ENCODE peak calls at places on chromosomes 12 and 14, in four cellular contexts. U is colonic mucosa, P is Kasumi-1, E is OCI-LY7. Z is an unnamed sample.
A peak's percentile ranks its signal among the peaks of the same experiment; 100 is the strongest.

GRCh38 chr12:88579572-88579940 is 715 bp downstream of the KITLG start:
- DNase-seq in U (peak; percentile 67), P (peak; percentile 23), E (no peak), Z (peak; percentile 48)

GRCh38 chr12:76375470-76375869 is 27.3 kb upstream of the BBS10 start:
- DNase-seq in U (no peak), P (no peak), E (no peak), Z (no peak)

GRCh38 chr12:131264625-131265024 is 310.9 kb downstream of the ADGRD1 start:
- DNase-seq in U (no peak), P (no peak), E (no peak), Z (peak; percentile 77)

GRCh38 chr14:103735022-103735421 is 19.4 kb downstream of the ZFYVE21 start:
- DNase-seq in U (no peak), P (no peak), E (no peak), Z (no peak)

GRCh38 chr12:107440596-107440995 is 245.0 kb upstream of the PWP1 start:
- DNase-seq in U (no peak), P (no peak), E (no peak), Z (no peak)

GRCh38 chr14:95057147-95057546 is 100.2 kb downstream of the DICER1 start:
- DNase-seq in U (no peak), P (no peak), E (no peak), Z (no peak)

GRCh38 chr12:130131025-130131424 is 31.2 kb upstream of the FZD10 start:
- DNase-seq in U (no peak), P (no peak), E (no peak), Z (no peak)

GRCh38 chr12:51082561-51083139 is 746 bp downstream of the CSRNP2 start:
- DNase-seq in U (peak; percentile 39), P (no peak), E (peak; percentile 43), Z (peak; percentile 21)

GRCh38 chr12:14845350-14845750 is 2.0 kb upstream of the ART4 start:
- DNase-seq in U (peak; percentile 68), P (peak; percentile 48), E (peak; percentile 75), Z (peak; percentile 57)

GRCh38 chr14:72710212-72710611 is 183.7 kb downstream of the DPF3 start:
- DNase-seq in U (no peak), P (no peak), E (no peak), Z (no peak)

GRCh38 chr12:14207946-14208612 is 157.4 kb upstream of the ATF7IP start:
- DNase-seq in U (peak; percentile 81), P (no peak), E (no peak), Z (no peak)

GRCh38 chr12:14905269-14906004 is 19.8 kb upstream of the MGP start:
- DNase-seq in U (no peak), P (no peak), E (no peak), Z (no peak)